ENCODE peak calls at places on chromosome 17, in eight cellular contexts. A, U, D, Q, M, L, Y and V are unnamed samples.

GRCh38 chr17:73293480-73293911 is 18.3 kb downstream of the CDC42EP4 start:
- DNase-seq in Y (peak; percentile 92), A (no peak), Q (no peak), L (peak; percentile 95), D (no peak), U (no peak), M (no peak), V (no peak)

GRCh38 chr17:17028059-17028877 is 14.0 kb upstream of the MPRIP start:
- DNase-seq in A (no peak), L (peak; percentile 65), Q (no peak), Y (peak; percentile 93), U (no peak), D (no peak), M (no peak), V (no peak)

GRCh38 chr17:2707721-2708584 is 3.6 kb downstream of the CLUH start:
- DNase-seq in U (no peak), L (no peak), Q (no peak), D (no peak), A (no peak), M (no peak), Y (peak; percentile 23), V (no peak)

GRCh38 chr17:38871992-38872605 is 2.2 kb downstream of the LASP1 start:
- DNase-seq in M (no peak), A (no peak), L (no peak), D (no peak), U (no peak), Q (no peak), Y (no peak), V (no peak)

GRCh38 chr17:17883801-17884200 is 47.0 kb upstream of the SREBF1 start:
- DNase-seq in L (no peak), U (no peak), Y (no peak), Q (no peak), M (no peak), A (no peak), D (no peak), V (no peak)

GRCh38 chr17:49522329-49522890 is 27.3 kb downstream of the NGFR start:
- DNase-seq in A (no peak), U (no peak), Q (no peak), L (no peak), Y (no peak), D (no peak), M (no peak), V (no peak)

GRCh38 chr17:79372470-79373238 is 238.2 kb downstream of the RBFOX3 start:
- DNase-seq in L (no peak), Y (no peak), Q (no peak), M (no peak), D (no peak), U (no peak), A (no peak), V (no peak)

GRCh38 chr17:82845163-82845807 is 5.5 kb upstream of the ZNF750 start:
- DNase-seq in D (no peak), Q (no peak), L (no peak), U (no peak), M (no peak), A (no peak), Y (no peak), V (no peak)

GRCh38 chr17:32283745-32284207 is 18.1 kb downstream of the RHBDL3 start:
- DNase-seq in L (no peak), A (no peak), D (no peak), Y (no peak), U (no peak), Q (no peak), M (no peak), V (no peak)

GRCh38 chr17:41666336-41666680 is 22.4 kb upstream of the EIF1 start:
- DNase-seq in M (no peak), A (no peak), U (peak; percentile 61), Q (peak; percentile 47), D (no peak), L (no peak), Y (no peak), V (peak; percentile 43)

GRCh38 chr17:73551756-73552155 is 92.5 kb downstream of the SDK2 start:
- DNase-seq in Q (peak; percentile 16), Y (no peak), A (no peak), D (no peak), U (no peak), L (no peak), M (peak; percentile 6), V (no peak)